ENCODE peak calls at places on chromosomes 3 and 15, in four cellular contexts. L is SK-N-SH, R is K562, Z is IMR-90. C is an unnamed sample.

GRCh38 chr3:170572665-170573253 is 13.1 kb downstream of the SLC7A14 start:
- DNase-seq in R (no peak), Z (peak), L (no peak), C (peak)

GRCh38 chr15:88657326-88658069 is 18.7 kb downstream of the ISG20 start:
- DNase-seq in Z (peak), R (peak), L (peak), C (no peak)

GRCh38 chr3:87810427-87810826 is 248.4 kb downstream of the CGGBP1 start:
- DNase-seq in R (no peak), Z (no peak), L (no peak), C (no peak)

GRCh38 chr15:23014394-23015000 is 24.9 kb downstream of the TUBGCP5 start:
- DNase-seq in R (no peak), Z (no peak), L (no peak), C (no peak)

GRCh38 chr15:48031466-48031865 is 89.3 kb upstream of the SLC24A5 start:
- DNase-seq in Z (no peak), L (peak), R (no peak), C (no peak)

GRCh38 chr15:62769604-62770003 is 272.9 kb upstream of the TPM1 start:
- DNase-seq in Z (peak), L (no peak), R (no peak), C (no peak)

GRCh38 chr3:182436547-182436946 is 356.8 kb upstream of the ATP11B start:
- DNase-seq in R (no peak), Z (no peak), L (no peak), C (no peak)

GRCh38 chr3:64392001-64392400 is 166.7 kb upstream of the PRICKLE2 start:
- DNase-seq in R (no peak), L (no peak), Z (peak), C (no peak)

GRCh38 chr3:124786491-124787241 is 56.4 kb downstream of the UMPS start:
- DNase-seq in L (no peak), Z (peak), R (no peak), C (no peak)

GRCh38 chr3:121557426-121557934 is 10.3 kb upstream of the ARGFX start:
- DNase-seq in L (no peak), R (no peak), Z (no peak), C (no peak)

GRCh38 chr3:132225664-132226063 is 91.5 kb upstream of the ACP3 start:
- DNase-seq in R (no peak), Z (no peak), L (no peak), C (no peak)

GRCh38 chr3:12782172-12782815 is 14.2 kb upstream of the CAND2 start:
- DNase-seq in L (no peak), Z (peak), R (no peak), C (no peak)

GRCh38 chr15:29233566-29233965 is 36.1 kb downstream of the NSMCE3 start:
- DNase-seq in R (no peak), Z (peak), L (no peak), C (no peak)

GRCh38 chr3:42010530-42010929 is 48.6 kb upstream of the ULK4 start:
- DNase-seq in Z (no peak), L (no peak), R (no peak), C (no peak)

GRCh38 chr3:38755130-38755529 is 60.9 kb downstream of the SCN10A start:
- DNase-seq in R (no peak), Z (peak), L (no peak), C (no peak)

GRCh38 chr15:76057332-76058000 is 2.3 kb upstream of the TMEM266 start:
- DNase-seq in Z (peak), R (peak), L (peak), C (no peak)

DNA sequence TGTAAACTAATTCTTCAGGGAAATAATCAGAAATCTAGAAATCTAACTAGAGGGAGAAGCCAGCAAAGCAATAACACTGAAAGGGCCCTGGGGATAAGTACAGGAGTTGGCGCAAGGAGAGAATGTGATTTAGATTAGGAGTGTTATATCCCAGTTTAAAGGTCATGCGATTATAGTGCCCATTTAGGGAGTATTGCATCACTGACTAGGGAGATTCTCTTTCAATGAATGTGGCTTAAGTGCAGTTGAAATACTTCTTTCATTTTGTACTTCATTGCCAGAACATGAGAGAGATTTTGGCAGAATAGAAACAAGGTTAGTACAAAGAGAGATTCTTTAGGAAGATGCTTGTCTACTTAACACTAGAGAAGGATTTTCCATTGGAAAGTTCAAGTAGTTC is 13.9 kb downstream of the ROBO2 start:
- DNase-seq in L (peak), Z (no peak), R (no peak), C (no peak)
- TF ChIP-seq RCOR1 in L (no peak), Z (no peak), R (no peak), C (no peak)

GRCh38 chr3:138360272-138361192 is 12.2 kb downstream of the MRAS start:
- DNase-seq in Z (no peak), R (no peak), L (no peak), C (no peak)
- TF ChIP-seq MXI1 in Z (no peak), R (no peak), L (no peak), C (no peak)

DNA sequence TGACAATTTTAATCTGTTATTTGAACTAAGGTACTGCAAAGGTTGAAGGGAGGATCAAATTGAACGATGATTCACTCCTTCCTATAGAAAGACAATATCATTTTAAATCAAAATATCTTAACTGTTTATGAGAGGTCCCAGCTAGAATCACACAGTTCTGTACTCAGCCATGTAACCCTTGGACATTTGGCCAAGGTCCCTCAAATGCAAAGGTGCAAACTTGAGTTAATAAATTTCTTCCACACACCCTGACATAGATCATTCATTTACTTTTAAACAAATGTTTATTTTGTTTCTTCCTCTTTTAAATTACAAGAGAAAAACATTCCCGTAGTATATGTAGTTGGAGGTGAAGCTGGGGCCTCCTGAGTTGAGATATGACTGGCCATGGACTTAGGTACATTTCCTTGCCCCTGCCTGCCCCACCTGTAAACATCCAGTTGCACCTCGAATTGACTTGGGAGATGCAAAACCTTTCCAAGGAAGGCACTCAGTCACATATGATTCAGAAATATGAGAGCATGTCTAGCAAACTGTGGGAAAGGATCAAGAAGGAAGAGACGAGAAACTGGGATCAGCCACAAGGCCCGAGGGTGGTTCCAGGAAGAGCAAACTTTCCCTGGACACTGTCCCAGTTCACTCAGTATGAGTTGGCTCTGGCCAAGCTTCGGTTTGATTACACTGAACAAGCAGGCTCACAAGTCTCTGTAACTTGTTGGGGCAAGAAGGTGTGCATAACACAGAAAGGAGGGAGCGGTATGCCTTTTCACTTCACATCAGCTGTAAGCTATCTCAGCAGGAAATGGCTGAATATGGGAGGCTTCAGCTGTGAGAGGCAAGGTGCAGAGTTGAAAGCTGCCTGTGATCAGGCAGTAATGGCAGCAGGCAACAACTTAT is 6.7 kb downstream of the TNFSF10 start:
- DNase-seq in Z (peak), R (no peak), L (no peak), C (no peak)
- TF ChIP-seq RCOR1 in Z (peak), R (no peak), L (no peak), C (no peak)

DNA sequence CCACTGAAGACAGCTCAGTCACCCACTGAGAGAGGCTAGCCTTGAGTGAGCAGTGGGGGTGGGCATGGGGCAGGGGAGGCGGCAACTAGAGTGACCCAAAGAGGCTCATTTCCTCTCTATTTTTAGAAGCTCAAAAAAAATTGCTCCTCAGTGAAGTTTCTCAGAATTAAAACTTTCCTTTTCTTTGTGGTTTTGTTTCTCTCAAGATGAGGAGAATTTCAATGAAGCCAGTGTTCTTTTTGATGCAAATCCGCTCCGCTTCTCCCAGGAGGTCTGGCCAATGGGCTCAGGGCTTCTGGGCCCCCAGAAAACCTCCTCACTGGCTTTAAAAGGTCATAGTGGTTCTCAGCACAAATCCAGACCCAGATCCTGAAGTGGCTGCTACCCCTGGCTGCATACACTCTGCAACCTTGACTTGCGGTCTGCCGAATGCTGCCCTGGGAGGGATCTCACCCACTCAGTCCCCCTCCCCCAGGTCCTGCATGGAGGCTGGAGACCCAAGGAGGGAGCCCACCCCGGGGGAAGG is at the start of gene ACSBG1:
- DNase-seq in Z (no peak), R (no peak), L (no peak), C (no peak)
- TF ChIP-seq MXI1 in Z (no peak), R (no peak), L (no peak), C (no peak)

GRCh38 chr15:83248151-83248851 is 36.2 kb downstream of the BNC1 start:
- DNase-seq in L (peak), Z (peak), R (peak), C (peak)
- TF ChIP-seq RCOR1 in L (no peak), Z (no peak), R (no peak), C (no peak)